ENCODE peak calls at places on chromosomes 7 and 10, in six cellular contexts. P is GM12878, E is K562, D is endothelial cell of umbilical vein, L is HepG2, G is A549. A is an unnamed sample.

GRCh38 chr10:79178614-79179403 is 110.0 kb downstream of the ZMIZ1 start:
- DNase-seq in D (peak; percentile 93), G (no peak), P (no peak), L (no peak), E (peak; percentile 93), A (peak; percentile 75)

GRCh38 chr10:71638577-71639411 is 80.8 kb downstream of the C10orf105 start:
- DNase-seq in P (no peak), E (peak; percentile 97), L (peak; percentile 68), G (no peak), D (no peak), A (peak; percentile 40)

GRCh38 chr10:102451105-102451969 is at the start of gene C10orf95:
- DNase-seq in D (no peak), L (no peak), E (no peak), P (no peak), G (no peak), A (no peak)

GRCh38 chr10:110074298-110074697 is 66.5 kb downstream of the ADD3 start:
- DNase-seq in G (no peak), L (peak; percentile 41), D (peak; percentile 50), P (no peak), E (no peak), A (peak; percentile 69)

GRCh38 chr7:135121868-135122267 is 26.0 kb upstream of the TMEM140 start:
- DNase-seq in G (no peak), D (no peak), L (no peak), E (no peak), P (no peak), A (peak; percentile 37)

GRCh38 chr7:23759556-23760391 is 49.8 kb downstream of the STK31 start:
- DNase-seq in P (no peak), L (no peak), D (peak; percentile 78), G (no peak), E (no peak), A (no peak)

GRCh38 chr7:105198223-105198622 is 184.2 kb downstream of the KMT2E start:
- DNase-seq in L (peak; percentile 39), E (no peak), G (no peak), D (peak; percentile 10), P (no peak), A (no peak)

GRCh38 chr7:4838626-4839334 is 23.1 kb downstream of the PAPOLB start:
- DNase-seq in L (no peak), G (no peak), P (no peak), D (no peak), E (no peak), A (peak; percentile 44)

GRCh38 chr10:124624456-124624855 is 119.7 kb downstream of the FAM53B start:
- DNase-seq in L (no peak), P (no peak), D (no peak), E (no peak), G (no peak), A (no peak)

GRCh38 chr7:134945711-134946110 is 40.6 kb upstream of the AGBL3 start:
- DNase-seq in P (no peak), D (no peak), G (no peak), E (no peak), L (no peak), A (no peak)

GRCh38 chr7:110386006-110386405 is 704.9 kb upstream of the LRRN3 start:
- DNase-seq in G (no peak), D (no peak), P (no peak), E (no peak), L (no peak), A (no peak)

GRCh38 chr7:40008218-40008815 is 58.3 kb downstream of the CDK13 start:
- DNase-seq in G (peak; percentile 18), E (no peak), L (no peak), D (peak; percentile 8), P (no peak), A (no peak)

GRCh38 chr7:86629-87028 is 105.7 kb upstream of the FAM20C start:
- DNase-seq in E (no peak), P (no peak), L (no peak), D (no peak), G (no peak), A (no peak)

GRCh38 chr7:74183653-74184450 is 9.7 kb downstream of the EIF4H start:
- DNase-seq in G (peak; percentile 41), L (peak; percentile 54), P (no peak), D (peak; percentile 36), E (peak; percentile 47), A (peak; percentile 54)

GRCh38 chr10:132096863-132097478 is 31.2 kb downstream of the JAKMIP3 start:
- DNase-seq in D (no peak), P (no peak), G (no peak), L (no peak), E (no peak), A (no peak)

GRCh38 chr7:44087914-44088838 is 5.8 kb upstream of the POLM start:
- DNase-seq in D (no peak), P (no peak), G (no peak), E (no peak), L (no peak), A (no peak)

GRCh38 chr10:132389631-132390454 is 7.2 kb upstream of the PWWP2B start:
- DNase-seq in P (no peak), L (no peak), E (no peak), D (no peak), G (no peak), A (peak; percentile 57)

GRCh38 chr7:123727071-123727837 is 21.5 kb downstream of the WASL start:
- DNase-seq in P (no peak), L (peak; percentile 53), G (no peak), E (no peak), D (peak; percentile 79), A (peak; percentile 49)

GRCh38 chr10:69802424-69803161 is 887 bp downstream of the COL13A1 start:
- DNase-seq in G (no peak), D (peak; percentile 77), E (no peak), P (no peak), L (no peak), A (no peak)

GRCh38 chr10:108064856-108065255 is 900.4 kb upstream of the SORCS1 start:
- DNase-seq in E (no peak), P (no peak), L (no peak), G (no peak), D (no peak), A (no peak)

GRCh38 chr10:100562008-100562672 is 26.4 kb downstream of the HIF1AN start:
- DNase-seq in L (peak; percentile 32), G (peak; percentile 86), E (peak; percentile 73), P (peak; percentile 16), D (peak; percentile 51), A (peak; percentile 74)

GRCh38 chr7:105906690-105907089 is 30.3 kb upstream of the ATXN7L1 start:
- DNase-seq in L (no peak), D (no peak), G (no peak), E (no peak), P (no peak), A (no peak)

GRCh38 chr10:54554028-54554427 is 247.0 kb downstream of the PCDH15 start:
- DNase-seq in D (no peak), G (no peak), E (no peak), P (no peak), L (no peak), A (no peak)

GRCh38 chr10:54550016-54550415 is 251.0 kb downstream of the PCDH15 start:
- DNase-seq in G (no peak), D (peak; percentile 52), P (no peak), E (no peak), L (no peak), A (no peak)
- TF ChIP-seq POLR2A in G (no peak), D (no peak), P (no peak), E (no peak), L (no peak), A (no peak)

GRCh38 chr10:3955493-3955892 is 170.5 kb upstream of the KLF6 start:
- DNase-seq in L (no peak), P (no peak), E (no peak), D (no peak), G (no peak), A (no peak)

GRCh38 chr10:3955954-3956617 is 171.1 kb upstream of the KLF6 start:
- DNase-seq in L (no peak), E (no peak), P (no peak), G (no peak), D (no peak), A (no peak)

GRCh38 chr10:3950676-3951275 is 165.8 kb upstream of the KLF6 start:
- DNase-seq in P (no peak), G (no peak), E (no peak), L (no peak), D (no peak), A (no peak)

GRCh38 chr10:3951993-3952392 is 167.0 kb upstream of the KLF6 start:
- DNase-seq in P (no peak), G (no peak), L (no peak), E (no peak), D (no peak), A (no peak)

GRCh38 chr10:3954615-3955014 is 169.6 kb upstream of the KLF6 start:
- DNase-seq in E (no peak), P (no peak), D (no peak), G (no peak), L (no peak), A (no peak)
- TF ChIP-seq MYC in E (no peak), P (no peak), D (no peak), G (no peak), L (no peak), A (no peak)

GRCh38 chr10:117131390-117132327 is 6.4 kb downstream of the VAX1 start:
- DNase-seq in P (no peak), L (no peak), E (no peak), G (no peak), D (no peak), A (no peak)

GRCh38 chr10:117132751-117133231 is 5.3 kb downstream of the VAX1 start:
- DNase-seq in G (no peak), D (no peak), E (no peak), L (no peak), P (no peak), A (no peak)

GRCh38 chr10:117130346-117130745 is 7.7 kb downstream of the VAX1 start:
- DNase-seq in D (no peak), E (no peak), L (no peak), P (no peak), G (no peak), A (no peak)

GRCh38 chr10:117133273-117134083 is 4.6 kb downstream of the VAX1 start:
- DNase-seq in L (no peak), G (no peak), P (no peak), D (no peak), E (no peak), A (no peak)

DNA sequence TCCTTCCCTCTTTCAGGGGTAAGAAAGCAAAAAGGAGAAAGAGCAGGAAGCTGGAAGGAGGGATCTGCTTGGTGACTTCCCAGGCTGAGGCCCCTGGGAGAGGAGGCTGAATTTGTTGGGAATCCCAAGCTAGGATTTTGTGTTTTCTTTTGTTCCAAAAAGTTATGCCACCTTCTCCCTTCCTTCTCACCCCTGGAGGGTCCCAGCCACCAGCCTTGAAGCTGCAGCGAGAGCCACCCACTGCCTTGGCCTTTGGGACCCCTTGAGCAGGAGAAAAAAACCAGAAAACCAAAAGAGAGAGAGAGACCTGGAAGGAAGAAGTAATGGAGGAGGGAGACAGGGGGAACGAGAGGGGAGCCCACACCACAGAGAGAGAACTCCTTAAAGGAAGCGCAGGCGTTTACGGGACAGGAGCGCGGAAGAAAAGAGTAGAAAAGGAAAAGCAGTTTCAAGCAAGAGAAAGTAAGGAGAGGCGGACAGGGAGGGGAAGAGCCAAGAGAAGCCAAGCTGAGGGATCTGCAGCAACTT is 7.1 kb downstream of the VAX1 start:
- DNase-seq in G (no peak), D (no peak), E (no peak), L (no peak), P (no peak), A (no peak)
- TF ChIP-seq MAX in G (no peak), D (no peak), E (no peak), L (no peak), P (no peak), A (no peak)

GRCh38 chr7:70005885-70006284 is 407.6 kb downstream of the AUTS2 start:
- DNase-seq in L (no peak), P (no peak), D (no peak), E (no peak), G (no peak), A (no peak)
- TF ChIP-seq POLR2A in L (no peak), P (no peak), D (no peak), E (no peak), G (no peak), A (no peak)

A was measured in NB4.